ENCODE peak calls at places on chromosome 4, in four cellular contexts. W, G, U and E are unnamed samples.

GRCh38 chr4:170339522-170339921 is 249.8 kb upstream of the AADAT start:
- DNase-seq in W (no peak), G (no peak), U (no peak), E (no peak)

GRCh38 chr4:5912614-5913019 is 19.7 kb upstream of the CRMP1 start:
- DNase-seq in W (no peak), G (no peak), U (no peak), E (no peak)

GRCh38 chr4:94472056-94472826 is 20.5 kb downstream of the PDLIM5 start:
- DNase-seq in W (no peak), G (no peak), U (peak), E (no peak)

GRCh38 chr4:143513314-143514211 is at the start of gene SMARCA5:
- DNase-seq in W (peak), G (peak), U (peak), E (peak)

GRCh38 chr4:101954975-101955678 is 164.6 kb downstream of the BANK1 start:
- DNase-seq in W (no peak), G (no peak), U (no peak), E (no peak)

GRCh38 chr4:80989921-80990544 is 40.5 kb upstream of the BMP3 start:
- DNase-seq in W (peak), G (peak), U (peak), E (no peak)

GRCh38 chr4:105088110-105088879 is 58.4 kb upstream of the TET2 start:
- DNase-seq in W (no peak), G (peak), U (peak), E (no peak)

GRCh38 chr4:137960371-137961050 is 281.6 kb downstream of the SLC7A11 start:
- DNase-seq in W (no peak), G (peak), U (peak), E (no peak)

GRCh38 chr4:59818656-59819055 is 1381.5 kb upstream of the ADGRL3 start:
- DNase-seq in W (peak), G (no peak), U (no peak), E (no peak)

GRCh38 chr4:180909279-180909678 is 1333.9 kb upstream of the TENM3 start:
- DNase-seq in W (no peak), G (no peak), U (peak), E (no peak)
- TF ChIP-seq CTCF in W (no peak), G (peak), U (peak), E (no peak)

GRCh38 chr4:168524897-168525296 is 28.0 kb downstream of the PALLD start:
- DNase-seq in W (no peak), G (no peak), U (no peak), E (no peak)

GRCh38 chr4:168524006-168524405 is 27.2 kb downstream of the PALLD start:
- DNase-seq in W (no peak), G (no peak), U (peak), E (no peak)

GRCh38 chr4:168531305-168531704 is 34.5 kb downstream of the PALLD start:
- DNase-seq in W (no peak), G (no peak), U (no peak), E (no peak)

GRCh38 chr4:168527560-168527959 is 30.7 kb downstream of the PALLD start:
- DNase-seq in W (no peak), G (no peak), U (no peak), E (no peak)

DNA sequence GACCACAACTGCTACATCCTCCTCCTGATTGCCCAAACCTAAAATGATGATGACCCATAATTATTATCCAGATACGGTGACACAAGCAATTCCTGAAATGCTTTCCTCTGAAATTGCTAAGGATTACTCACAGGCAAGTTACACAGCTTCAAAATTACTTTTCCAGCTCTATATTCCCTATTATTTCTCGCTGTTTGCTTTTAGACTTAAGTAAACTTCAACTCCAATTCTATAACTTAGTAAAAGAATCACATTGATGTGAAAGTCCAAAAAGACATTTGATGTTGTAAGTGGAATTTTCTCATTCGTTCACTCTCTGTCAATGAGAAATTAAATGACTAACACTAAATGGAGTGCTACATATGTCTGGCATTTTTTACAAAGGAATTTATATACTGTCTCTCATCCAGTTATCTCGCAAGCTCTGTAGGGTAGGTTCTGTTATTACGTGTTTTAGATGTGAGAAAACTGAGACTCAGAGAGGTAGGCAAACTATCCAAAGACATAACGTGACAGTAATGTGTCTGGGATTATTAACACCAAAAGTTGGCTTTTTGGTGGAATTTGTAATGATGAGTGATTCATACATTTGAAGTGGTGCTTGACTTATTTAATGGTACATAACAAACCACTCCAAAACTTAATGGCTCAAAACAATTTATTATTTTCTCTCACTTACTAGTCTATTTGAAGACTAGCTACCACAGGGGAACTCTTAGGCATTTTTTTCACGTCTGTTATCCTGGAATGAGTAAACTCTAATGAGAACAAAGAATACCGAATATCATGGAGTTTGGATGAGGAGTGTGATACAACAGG is 31.5 kb downstream of the PALLD start:
- DNase-seq in W (no peak), G (peak), U (peak), E (no peak)
- TF ChIP-seq CTCF in W (no peak), G (no peak), U (no peak), E (no peak)

GRCh38 chr4:40507977-40508376 is 121.7 kb downstream of the RBM47 start:
- DNase-seq in W (no peak), G (no peak), U (no peak), E (no peak)
- TF ChIP-seq CTCF in W (no peak), G (no peak), U (no peak), E (peak)

GRCh38 chr4:110512901-110513300 is 36.9 kb downstream of the ENPEP start:
- DNase-seq in W (no peak), G (no peak), U (no peak), E (no peak)

GRCh38 chr4:110510282-110510681 is 34.3 kb downstream of the ENPEP start:
- DNase-seq in W (no peak), G (no peak), U (no peak), E (no peak)

GRCh38 chr4:110505440-110505839 is 29.5 kb downstream of the ENPEP start:
- DNase-seq in W (no peak), G (no peak), U (no peak), E (no peak)

GRCh38 chr4:110510955-110511544 is 35.1 kb downstream of the ENPEP start:
- DNase-seq in W (peak), G (no peak), U (peak), E (no peak)

GRCh38 chr4:110508827-110509446 is 33.0 kb downstream of the ENPEP start:
- DNase-seq in W (no peak), G (no peak), U (peak), E (no peak)
- TF ChIP-seq CTCF in W (no peak), G (peak), U (peak), E (peak)

DNA sequence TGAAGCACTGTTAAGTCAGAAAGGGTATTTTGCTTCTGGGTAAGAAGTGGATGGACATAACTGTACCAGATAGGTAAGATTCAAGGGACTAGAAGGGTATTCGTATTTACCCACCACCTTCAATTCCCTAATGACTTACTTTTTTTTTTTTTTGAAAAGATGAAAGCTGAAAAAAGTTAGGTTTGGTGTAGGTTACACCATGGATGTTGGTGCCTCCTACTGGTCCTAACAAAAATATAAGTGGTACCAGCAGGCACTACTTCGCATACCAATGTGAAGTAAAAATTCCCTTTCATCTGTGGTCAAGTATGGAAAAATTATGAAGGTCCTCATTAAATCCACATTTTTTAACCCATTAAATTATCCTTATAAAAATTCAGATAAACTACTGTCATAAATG is 7.2 kb downstream of the ANKRD17 start:
- DNase-seq in W (peak), G (no peak), U (no peak), E (no peak)
- TF ChIP-seq CTCF in W (no peak), G (peak), U (no peak), E (peak)

DNA sequence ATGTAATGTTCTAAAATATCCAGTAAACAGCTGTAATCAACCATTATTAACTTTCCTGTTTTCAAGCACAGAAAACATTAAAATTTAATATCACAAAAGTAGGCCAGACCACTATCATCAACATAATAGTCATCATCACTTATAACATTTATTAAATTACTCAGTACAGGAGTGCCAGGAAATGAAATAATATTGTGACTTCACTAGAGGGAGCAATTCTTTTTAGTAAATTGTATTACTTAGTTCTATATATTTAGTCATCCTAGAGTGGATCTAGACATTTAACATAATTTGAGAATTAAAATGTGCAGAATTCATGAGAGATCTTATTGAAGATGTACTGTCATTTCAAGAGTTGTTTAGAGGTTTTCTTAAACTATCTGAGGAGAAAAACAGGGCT is 33.6 kb downstream of the PITX2 start:
- DNase-seq in W (no peak), G (no peak), U (peak), E (no peak)
- TF ChIP-seq CTCF in W (no peak), G (no peak), U (peak), E (peak)

DNA sequence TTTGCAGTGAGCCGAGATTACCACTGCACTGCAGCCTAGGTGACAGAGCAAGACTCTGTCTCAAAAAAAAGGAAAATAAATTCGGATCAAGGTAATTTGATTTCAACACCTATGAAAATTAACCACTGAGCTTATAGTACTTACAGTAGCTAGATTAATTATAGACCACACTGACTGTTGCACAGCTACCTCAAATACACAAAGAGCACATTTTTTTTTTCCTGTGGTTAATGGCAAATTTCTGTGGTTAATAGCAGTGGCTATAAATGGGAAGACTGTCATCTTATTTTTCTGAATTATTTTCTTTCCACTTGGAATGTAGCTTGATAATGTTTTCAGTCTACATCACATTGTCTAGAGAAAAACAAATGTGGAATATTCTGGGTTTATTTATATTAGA is 1661.7 kb upstream of the PCDH7 start:
- DNase-seq in W (no peak), G (no peak), U (no peak), E (no peak)
- TF ChIP-seq CTCF in W (no peak), G (no peak), U (no peak), E (no peak)

DNA sequence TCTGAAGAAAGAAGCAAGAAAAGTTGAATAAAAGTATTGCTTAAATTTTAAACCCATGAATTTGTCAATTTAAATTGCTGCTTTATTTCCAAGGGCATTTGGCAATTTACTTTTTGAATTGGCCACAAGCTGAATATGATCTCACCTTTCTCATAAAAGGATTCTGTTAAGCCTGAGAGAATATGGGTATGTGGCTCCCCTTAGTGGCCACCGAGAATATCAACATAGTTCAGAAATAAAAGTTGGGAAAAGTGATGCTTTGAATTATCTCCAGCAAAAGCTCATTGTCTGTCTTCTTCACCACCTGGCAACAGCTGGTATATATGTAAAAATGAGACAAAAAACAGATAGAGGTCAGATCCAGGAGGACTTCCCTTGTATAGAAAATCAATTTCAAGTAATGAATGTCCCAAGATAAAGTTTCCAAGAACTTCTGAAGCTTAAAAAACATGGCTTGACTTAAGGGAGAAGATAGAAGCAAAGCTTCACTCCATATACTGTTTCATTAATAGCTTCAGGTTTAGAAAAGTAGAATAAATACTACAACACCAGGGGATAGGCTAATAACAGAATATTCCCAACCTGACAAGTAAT is 290.7 kb upstream of the FAM241A start:
- DNase-seq in W (no peak), G (peak), U (peak), E (no peak)
- TF ChIP-seq CTCF in W (peak), G (peak), U (peak), E (peak)

DNA sequence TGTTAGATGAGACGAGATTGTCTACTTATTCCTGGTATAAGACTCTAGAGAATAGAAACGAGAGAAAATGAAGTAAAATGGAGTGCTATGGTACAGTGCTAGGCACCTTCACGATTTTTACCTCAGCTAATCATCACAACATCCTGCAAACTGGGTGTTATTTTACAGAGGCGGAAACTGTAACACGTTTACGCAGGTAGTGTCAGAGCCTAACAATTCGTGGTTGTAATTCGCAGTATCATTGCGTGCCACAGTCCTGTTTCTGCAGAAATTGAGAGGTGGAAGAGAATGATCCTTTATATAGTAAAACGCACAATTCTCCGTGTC is 383 bp upstream of the TBC1D19 start:
- DNase-seq in W (no peak), G (no peak), U (no peak), E (no peak)
- TF ChIP-seq CTCF in W (no peak), G (no peak), U (no peak), E (no peak)